ENCODE peak calls at places on chromosome 17, in ten cellular contexts. X is stimulated activated CD8-positive, alpha-beta memory T cell treated with anti-CD3 and anti-CD28 coated beads, Interleukin-4, amount 100 ng/mL, for 48 hours; W is activated CD4-positive, alpha-beta T cell treated with anti-CD3 and anti-CD28 coated beads, Interleukin-2, amount 10 ng/mL, durations not matched to agents 7 days and 5 days; F is T-helper 2 cell; L is dorsolateral prefrontal cortex; A is cardiac fibroblast; K is frontal cortex; D is HFF-Myc; R is NCI-H1436; Q is effector memory CD8-positive, alpha-beta T cell. J is an unnamed sample.

GRCh38 chr17:41917957-41918391 is 777 bp downstream of the ACLY start:
- DNase-seq in X (peak), D (no peak), Q (peak), F (no peak), L (peak), K (peak), A (peak), R (peak), W (peak), J (peak)

GRCh38 chr17:16442141-16442540 is 26.8 kb downstream of the TRPV2 start:
- DNase-seq in Q (no peak), L (no peak), D (no peak), X (no peak), W (no peak), R (no peak), F (no peak), A (peak), K (no peak), J (no peak)

GRCh38 chr17:62714016-62714777 is 86.7 kb downstream of the MRC2 start:
- DNase-seq in D (no peak), X (no peak), L (peak), R (no peak), K (no peak), W (no peak), Q (no peak), F (no peak), A (no peak), J (no peak)

GRCh38 chr17:79082311-79083190 is 7.9 kb downstream of the ENGASE start:
- DNase-seq in A (peak), Q (peak), L (no peak), K (peak), D (no peak), F (peak), X (peak), W (peak), R (peak), J (peak)

GRCh38 chr17:2949469-2950044 is 113.8 kb downstream of the OR1D5 start:
- DNase-seq in A (peak), D (no peak), Q (no peak), R (no peak), K (no peak), F (no peak), L (no peak), X (no peak), W (no peak), J (no peak)

GRCh38 chr17:43396491-43397060 is 2.2 kb upstream of the ARL4D start:
- DNase-seq in F (no peak), Q (no peak), L (no peak), D (no peak), W (no peak), R (no peak), X (no peak), A (no peak), K (no peak), J (no peak)

GRCh38 chr17:79815836-79816371 is 19.0 kb upstream of the CBX8 start:
- DNase-seq in X (no peak), A (no peak), D (no peak), F (no peak), Q (no peak), L (no peak), R (no peak), W (no peak), K (no peak), J (no peak)

GRCh38 chr17:44132275-44132821 is 8.9 kb upstream of the HDAC5 start:
- DNase-seq in L (no peak), W (no peak), D (no peak), R (no peak), F (no peak), A (no peak), Q (no peak), X (no peak), K (no peak), J (no peak)

GRCh38 chr17:63960006-63960405 is 12.7 kb downstream of the SCN4A start:
- DNase-seq in W (no peak), D (no peak), F (no peak), R (no peak), X (no peak), L (no peak), A (no peak), K (no peak), Q (no peak), J (no peak)

GRCh38 chr17:71792966-71793365 is 327.9 kb upstream of the SOX9 start:
- DNase-seq in W (no peak), R (no peak), F (no peak), K (no peak), A (peak), Q (no peak), L (no peak), D (no peak), X (no peak), J (no peak)

GRCh38 chr17:42603318-42603717 is 5.9 kb downstream of the RETREG3 start:
- DNase-seq in A (no peak), F (no peak), X (no peak), W (no peak), L (no peak), D (no peak), K (no peak), R (peak), Q (no peak), J (no peak)

GRCh38 chr17:30363715-30364202 is 15.0 kb upstream of the CPD start:
- DNase-seq in L (no peak), D (peak), R (no peak), X (peak), A (peak), K (no peak), W (peak), Q (peak), F (peak), J (peak)

GRCh38 chr17:65022751-65023421 is 33.7 kb downstream of the GNA13 start:
- DNase-seq in Q (no peak), D (peak), A (peak), F (no peak), X (no peak), W (no peak), R (no peak), L (no peak), K (no peak), J (no peak)

GRCh38 chr17:34139996-34140395 is 115.1 kb upstream of the CCL2 start:
- DNase-seq in W (no peak), R (no peak), A (no peak), X (no peak), L (no peak), D (no peak), Q (no peak), F (no peak), K (no peak), J (no peak)

GRCh38 chr17:37461668-37462067 is 28.0 kb upstream of the DUSP14 start:
- DNase-seq in A (no peak), F (no peak), D (no peak), K (no peak), X (no peak), Q (no peak), R (no peak), W (no peak), L (no peak), J (no peak)

GRCh38 chr17:56230660-56231059 is 77.4 kb downstream of the ANKFN1 start:
- DNase-seq in R (no peak), L (no peak), Q (no peak), K (no peak), F (no peak), X (no peak), D (no peak), W (no peak), A (peak), J (no peak)

GRCh38 chr17:35449371-35449931 is 885 bp upstream of the SLFN13 start:
- DNase-seq in F (no peak), L (no peak), D (no peak), R (no peak), W (no peak), X (no peak), Q (no peak), A (peak), K (no peak), J (no peak)

GRCh38 chr17:3555189-3555796 is 2.3 kb downstream of the TRPV3 start:
- DNase-seq in X (no peak), R (no peak), K (no peak), W (no peak), L (no peak), D (no peak), F (no peak), Q (no peak), A (no peak), J (no peak)

GRCh38 chr17:73045722-73046121 is 46.8 kb downstream of the SLC39A11 start:
- DNase-seq in L (no peak), D (no peak), A (no peak), K (no peak), Q (no peak), X (no peak), W (no peak), F (no peak), R (no peak), J (no peak)

GRCh38 chr17:29251969-29252866 is 5.6 kb downstream of the CRYBA1 start:
- DNase-seq in W (no peak), L (no peak), D (peak), X (no peak), F (no peak), A (peak), Q (no peak), K (no peak), R (no peak), J (no peak)

GRCh38 chr17:48261297-48261880 is 153.8 kb downstream of the SNX11 start:
- DNase-seq in W (no peak), D (no peak), X (no peak), Q (no peak), R (peak), A (no peak), F (no peak), L (no peak), K (no peak), J (no peak)

GRCh38 chr17:83183951-83184506 is 104.6 kb downstream of the METRNL start:
- DNase-seq in A (no peak), X (peak), Q (no peak), D (no peak), R (no peak), F (no peak), L (peak), K (no peak), W (peak), J (no peak)

GRCh38 chr17:66702106-66702936 is 132.6 kb upstream of the CACNG5 start:
- DNase-seq in R (no peak), L (no peak), F (no peak), K (no peak), D (no peak), Q (no peak), A (no peak), W (no peak), X (no peak), J (no peak)

GRCh38 chr17:82935944-82936767 is 96.3 kb upstream of the ZNF750 start:
- DNase-seq in K (no peak), L (peak), W (no peak), Q (no peak), X (no peak), D (no peak), R (no peak), F (no peak), A (no peak), J (no peak)

GRCh38 chr17:36629252-36629847 is 28.0 kb downstream of the MRM1 start:
- DNase-seq in A (peak), D (peak), K (peak), R (peak), L (peak), F (peak), X (peak), W (peak), Q (peak), J (peak)

GRCh38 chr17:3032258-3033247 is 30.9 kb downstream of the OR1D5 start:
- DNase-seq in D (no peak), F (no peak), Q (no peak), K (no peak), X (no peak), A (no peak), R (no peak), W (no peak), L (peak), J (no peak)

GRCh38 chr17:31428111-31428510 is 36.6 kb downstream of the RAB11FIP4 start:
- DNase-seq in X (no peak), L (no peak), A (no peak), D (no peak), F (no peak), K (no peak), Q (no peak), R (no peak), W (no peak), J (no peak)

GRCh38 chr17:19904412-19904811 is 36.7 kb upstream of the ULK2 start:
- DNase-seq in A (peak), D (no peak), R (no peak), F (no peak), L (no peak), W (no peak), Q (no peak), K (no peak), X (no peak), J (no peak)

GRCh38 chr17:75561927-75562603 is 25.5 kb upstream of the MYO15B start:
- DNase-seq in A (peak), W (no peak), R (no peak), F (no peak), X (no peak), K (no peak), Q (no peak), L (no peak), D (no peak), J (no peak)